ENCODE peak calls at places on chromosomes 3 and 15, in nine cellular contexts. P is GM12878, E is A549, K is gastrocnemius medialis, Q is body of pancreas, I is right lobe of liver, F is HepG2, L is HCT116, D is upper lobe of left lung. O is an unnamed sample.

GRCh38 chr15:64975390-64975789 is 14.3 kb downstream of the SPG21 start:
- ATAC-seq in P (no peak), E (no peak), K (no peak), Q (no peak), I (no peak), F (no peak), L (no peak), D (no peak), O (no peak)

GRCh38 chr15:81909229-81910087 is 136.4 kb downstream of the MEX3B start:
- ATAC-seq in P (no peak), E (no peak), K (no peak), Q (no peak), I (no peak), F (no peak), L (no peak), D (no peak), O (no peak)

GRCh38 chr15:32844118-32844711 is 126.4 kb downstream of the GREM1 start:
- ATAC-seq in P (peak), E (peak), K (no peak), Q (no peak), I (peak), F (no peak), L (peak), D (no peak), O (no peak)

GRCh38 chr3:31240894-31241293 is 291.8 kb upstream of the STT3B start:
- ATAC-seq in P (peak), E (no peak), K (no peak), Q (no peak), I (no peak), F (no peak), L (no peak), D (no peak), O (no peak)

GRCh38 chr15:29885183-29885582 is 62.9 kb upstream of the TJP1 start:
- ATAC-seq in P (no peak), E (no peak), K (no peak), Q (no peak), I (peak), F (no peak), L (no peak), D (no peak), O (no peak)

GRCh38 chr15:69583627-69584026 is 131.0 kb downstream of the RPLP1 start:
- ATAC-seq in P (no peak), E (no peak), K (no peak), Q (no peak), I (no peak), F (no peak), L (no peak), D (no peak), O (no peak)

GRCh38 chr3:177764377-177764912 is 567.2 kb upstream of the TBL1XR1 start:
- ATAC-seq in P (no peak), E (no peak), K (no peak), Q (no peak), I (no peak), F (no peak), L (no peak), D (no peak), O (no peak)

GRCh38 chr3:51530485-51530884 is 8.0 kb upstream of the RAD54L2 start:
- ATAC-seq in P (no peak), E (no peak), K (no peak), Q (no peak), I (no peak), F (no peak), L (no peak), D (no peak), O (no peak)

GRCh38 chr3:11300970-11301369 is 28.8 kb downstream of the ATG7 start:
- ATAC-seq in P (peak), E (no peak), K (no peak), Q (no peak), I (no peak), F (no peak), L (no peak), D (no peak), O (no peak)

GRCh38 chr3:37531071-37531720 is 330.5 kb upstream of the CTDSPL start:
- ATAC-seq in P (no peak), E (no peak), K (no peak), Q (no peak), I (peak), F (no peak), L (no peak), D (no peak), O (peak)

GRCh38 chr3:99645277-99646106 is 7.1 kb downstream of the COL8A1 start:
- ATAC-seq in P (peak), E (peak), K (peak), Q (no peak), I (no peak), F (peak), L (peak), D (no peak), O (peak)

GRCh38 chr3:114363554-114364202 is 69.8 kb downstream of the TIGIT start:
- ATAC-seq in P (no peak), E (peak), K (peak), Q (peak), I (no peak), F (peak), L (peak), D (no peak), O (no peak)

GRCh38 chr3:171880471-171880870 is 37.3 kb downstream of the TMEM212 start:
- ATAC-seq in P (no peak), E (no peak), K (no peak), Q (no peak), I (no peak), F (no peak), L (no peak), D (no peak), O (no peak)

GRCh38 chr15:80904941-80905532 is 84.6 kb downstream of the MESD start:
- ATAC-seq in P (no peak), E (no peak), K (peak), Q (no peak), I (peak), F (no peak), L (no peak), D (no peak), O (no peak)

GRCh38 chr3:36893137-36893557 is 51.7 kb downstream of the TRANK1 start:
- ATAC-seq in P (peak), E (peak), K (peak), Q (peak), I (peak), F (no peak), L (no peak), D (peak), O (peak)

GRCh38 chr15:38088971-38089370 is 154.5 kb downstream of the TMCO5A start:
- ATAC-seq in P (no peak), E (no peak), K (no peak), Q (no peak), I (no peak), F (no peak), L (no peak), D (no peak), O (no peak)

GRCh38 chr15:91871138-91871537 is 17.6 kb downstream of the SLCO3A1 start:
- ATAC-seq in P (peak), E (no peak), K (no peak), Q (no peak), I (no peak), F (no peak), L (no peak), D (no peak), O (no peak)

GRCh38 chr3:81726735-81727134 is 34.7 kb downstream of the GBE1 start:
- ATAC-seq in P (no peak), E (peak), K (no peak), Q (no peak), I (no peak), F (no peak), L (no peak), D (no peak), O (no peak)

GRCh38 chr3:20143519-20143918 is 42.5 kb downstream of the SGO1 start:
- ATAC-seq in P (no peak), E (no peak), K (no peak), Q (no peak), I (no peak), F (no peak), L (no peak), D (no peak), O (no peak)

GRCh38 chr15:52281085-52282035 is 14.2 kb downstream of the MYO5C start:
- ATAC-seq in P (no peak), E (no peak), K (no peak), Q (peak), I (peak), F (peak), L (no peak), D (no peak), O (no peak)

GRCh38 chr3:45929042-45929679 is 14.1 kb upstream of the CXCR6 start:
- ATAC-seq in P (peak), E (peak), K (peak), Q (no peak), I (peak), F (peak), L (peak), D (peak), O (no peak)

GRCh38 chr3:196166741-196167140 is 44.5 kb downstream of the ZDHHC19 start:
- ATAC-seq in P (no peak), E (no peak), K (no peak), Q (no peak), I (no peak), F (no peak), L (no peak), D (no peak), O (no peak)

DNA sequence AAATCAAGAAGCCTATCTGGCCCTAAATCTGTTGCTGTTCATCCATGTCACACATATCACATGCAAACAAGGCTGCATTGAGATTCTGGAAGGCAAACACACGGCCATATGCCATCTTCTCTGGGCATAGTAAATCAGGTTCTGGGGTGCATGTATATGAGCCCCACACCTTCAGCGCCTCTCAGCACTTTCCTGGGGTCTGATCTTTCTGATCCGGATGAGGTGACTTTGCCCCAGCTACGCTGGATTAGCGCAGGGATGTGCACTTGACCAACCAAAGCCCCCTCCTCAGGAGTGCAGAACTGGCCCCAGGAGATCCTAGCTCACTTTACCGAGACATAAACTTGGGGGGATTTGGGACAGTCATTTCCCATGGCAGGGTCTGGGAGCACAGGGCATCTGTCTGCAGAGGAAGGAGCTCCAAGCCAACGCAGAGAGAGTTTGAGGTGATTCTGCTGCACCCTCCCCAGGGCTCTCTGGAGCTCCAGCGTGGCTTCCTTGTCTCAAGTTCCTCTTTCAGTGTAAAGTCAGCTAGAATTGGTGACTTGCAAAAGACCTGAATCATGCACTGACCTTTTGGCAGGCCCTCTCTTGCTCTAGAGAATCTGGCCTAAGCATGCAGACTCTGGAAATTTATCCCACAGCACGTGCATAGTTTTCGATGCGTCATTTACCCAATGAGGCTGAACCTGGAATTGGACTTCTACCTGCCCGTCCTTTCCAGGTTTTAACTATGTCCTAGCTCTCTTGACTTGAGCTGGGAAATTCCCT is 63.5 kb upstream of the KLF13 start:
- ATAC-seq in P (peak), E (no peak), K (peak), Q (peak), I (peak), F (no peak), L (no peak), D (peak), O (peak)
- TF ChIP-seq POLR2A in P (peak), E (no peak), K (no peak), Q (no peak), I (peak), F (no peak), L (no peak), D (no peak), O (no peak)

DNA sequence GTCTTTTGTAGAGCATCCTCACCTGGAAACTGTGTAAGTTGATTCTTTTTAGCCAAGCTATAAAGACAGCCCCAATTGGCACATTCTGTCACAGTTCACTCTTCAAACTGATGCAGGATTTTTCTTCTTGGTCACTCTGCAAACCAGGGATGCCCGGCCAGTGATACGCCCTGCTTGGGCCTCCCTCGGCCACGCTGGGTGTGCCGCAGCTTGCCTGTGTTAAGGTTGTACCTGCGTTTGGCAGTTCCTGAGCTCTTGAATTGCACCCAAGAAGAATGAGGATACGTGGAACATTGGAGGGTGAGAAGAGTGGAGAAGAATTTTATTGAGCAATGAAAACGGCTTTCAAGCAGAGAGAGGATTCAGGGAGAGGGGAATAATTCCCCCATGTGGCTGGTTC is 49.9 kb downstream of the PSMD6 start:
- ATAC-seq in P (no peak), E (no peak), K (no peak), Q (peak), I (no peak), F (no peak), L (no peak), D (no peak), O (no peak)
- TF ChIP-seq CTCF in P (no peak), E (no peak), K (no peak), Q (no peak), I (no peak), F (no peak), L (no peak), D (no peak), O (no peak)

GRCh38 chr3:25573386-25574171 is 91.1 kb downstream of the TOP2B start:
- ATAC-seq in P (no peak), E (peak), K (no peak), Q (no peak), I (no peak), F (no peak), L (no peak), D (no peak), O (no peak)
- H3K27ac ChIP-seq in P (no peak), E (peak), K (peak), Q (no peak), I (no peak), F (no peak), L (no peak), D (peak), O (peak)

DNA sequence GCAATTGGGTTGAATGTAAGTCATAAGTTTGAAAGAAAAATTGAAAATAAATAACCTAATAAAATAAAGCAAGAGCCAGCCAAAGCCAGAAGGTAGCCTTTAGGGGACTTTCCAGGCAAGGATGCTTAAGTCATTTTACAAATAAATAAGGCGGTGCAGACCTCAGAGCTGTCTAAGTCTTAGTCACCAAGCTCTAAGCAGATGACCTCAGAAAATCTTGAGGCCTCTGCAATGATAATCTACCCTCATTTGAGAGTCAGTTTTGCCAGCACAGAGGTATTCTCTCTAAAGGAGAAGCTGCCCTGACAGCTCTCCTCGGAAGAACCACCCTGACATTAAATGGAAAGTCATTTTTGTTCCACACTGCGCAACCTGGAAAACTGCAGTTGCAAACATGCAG is 113.9 kb downstream of the OXNAD1 start:
- ATAC-seq in P (peak), E (no peak), K (no peak), Q (no peak), I (no peak), F (no peak), L (no peak), D (no peak), O (no peak)
- TF ChIP-seq POLR2A in P (peak), E (no peak), K (no peak), Q (no peak), I (no peak), F (no peak), L (no peak), D (no peak), O (no peak)

GRCh38 chr3:73419179-73419803 is 205.4 kb downstream of the PDZRN3 start:
- ATAC-seq in P (no peak), E (no peak), K (no peak), Q (no peak), I (no peak), F (no peak), L (no peak), D (no peak), O (peak)
- TF ChIP-seq CTCF in P (no peak), E (no peak), K (no peak), Q (no peak), I (no peak), F (no peak), L (no peak), D (no peak), O (peak)

GRCh38 chr15:59952960-59953359 is 51.2 kb upstream of the FOXB1 start:
- ATAC-seq in P (no peak), E (no peak), K (no peak), Q (no peak), I (no peak), F (no peak), L (no peak), D (no peak), O (no peak)
- H3K27ac ChIP-seq in P (no peak), E (no peak), K (no peak), Q (no peak), I (no peak), F (no peak), L (no peak), D (no peak), O (no peak)

GRCh38 chr3:119703900-119704531 is 1.2 kb downstream of the CFAP91 start:
- ATAC-seq in P (no peak), E (no peak), K (no peak), Q (no peak), I (peak), F (peak), L (no peak), D (no peak), O (no peak)

GRCh38 chr3:119700269-119700919 is 2.4 kb upstream of the CFAP91 start:
- ATAC-seq in P (peak), E (no peak), K (no peak), Q (no peak), I (peak), F (no peak), L (no peak), D (no peak), O (no peak)

GRCh38 chr3:119697394-119697793 is 5.4 kb upstream of the CFAP91 start:
- ATAC-seq in P (peak), E (no peak), K (no peak), Q (no peak), I (no peak), F (no peak), L (no peak), D (no peak), O (no peak)

GRCh38 chr3:119700920-119701734 is 1.7 kb upstream of the CFAP91 start:
- ATAC-seq in P (peak), E (no peak), K (no peak), Q (no peak), I (no peak), F (no peak), L (no peak), D (no peak), O (no peak)

DNA sequence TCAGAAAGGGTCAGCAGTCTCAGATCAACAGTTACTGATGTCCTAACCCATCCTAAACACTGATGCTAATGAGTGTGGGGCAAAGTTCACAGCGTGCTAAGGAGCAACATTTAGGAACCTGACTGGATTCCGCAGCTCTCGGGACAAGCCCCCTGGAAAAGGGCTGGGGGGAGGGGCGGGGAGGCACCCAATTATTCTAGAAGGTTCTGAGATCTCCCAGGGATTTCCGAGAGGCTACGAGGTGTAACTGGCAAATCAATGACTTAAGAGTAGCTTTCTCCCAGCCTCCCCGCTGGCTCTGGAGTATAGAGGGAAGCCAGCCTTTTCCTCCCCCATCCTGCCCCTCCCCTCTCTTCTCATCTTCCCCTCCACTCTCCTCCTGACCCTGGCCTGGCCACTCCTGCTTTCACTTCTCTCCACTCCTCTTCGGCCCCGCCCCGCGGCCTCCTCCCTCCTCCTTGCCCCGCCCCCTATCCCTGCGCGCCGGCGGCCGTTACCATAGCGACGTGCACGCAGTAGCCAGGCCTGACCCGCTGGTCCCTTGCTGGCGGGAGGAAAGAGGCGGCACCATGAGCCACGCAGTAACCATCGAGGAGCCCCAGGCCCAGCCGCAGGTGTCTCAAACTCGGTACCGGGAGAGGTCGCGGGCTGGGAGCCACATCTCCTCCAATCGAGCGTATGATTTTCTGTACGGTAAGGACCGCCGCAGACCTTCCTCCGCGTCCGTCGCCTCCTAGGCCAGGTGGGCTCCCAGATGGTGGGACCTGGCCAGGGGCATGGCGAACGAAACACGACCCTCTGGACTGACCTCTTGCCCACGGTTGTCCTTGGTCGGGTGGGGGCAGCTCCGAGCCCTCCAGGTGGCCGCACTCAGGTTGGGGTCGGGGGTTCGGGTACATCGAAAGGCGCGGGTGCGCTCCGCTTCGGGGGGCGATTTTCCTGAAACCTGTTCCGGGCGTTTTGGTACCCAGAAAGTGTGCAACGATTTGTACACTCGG is at the start of gene CFAP91:
- ATAC-seq in P (peak), E (peak), K (peak), Q (peak), I (peak), F (no peak), L (peak), D (peak), O (peak)
- TF ChIP-seq POLR2A in P (no peak), E (no peak), K (no peak), Q (peak), I (peak), F (no peak), L (no peak), D (no peak), O (no peak)

GRCh38 chr3:43814461-43814860 is 123.7 kb downstream of the ABHD5 start:
- ATAC-seq in P (no peak), E (no peak), K (no peak), Q (no peak), I (no peak), F (no peak), L (no peak), D (no peak), O (no peak)
- TF ChIP-seq CTCF in P (no peak), E (no peak), K (no peak), Q (no peak), I (no peak), F (no peak), L (no peak), D (no peak), O (no peak)

GRCh38 chr15:48566669-48567068 is 78.8 kb downstream of the FBN1 start:
- ATAC-seq in P (no peak), E (no peak), K (no peak), Q (no peak), I (no peak), F (no peak), L (no peak), D (no peak), O (no peak)

GRCh38 chr15:48570838-48571237 is 74.7 kb downstream of the FBN1 start:
- ATAC-seq in P (no peak), E (no peak), K (no peak), Q (no peak), I (no peak), F (peak), L (no peak), D (no peak), O (no peak)

GRCh38 chr15:48572823-48573222 is 72.7 kb downstream of the FBN1 start:
- ATAC-seq in P (no peak), E (no peak), K (no peak), Q (no peak), I (no peak), F (no peak), L (no peak), D (no peak), O (no peak)

GRCh38 chr15:48571510-48571909 is 74.0 kb downstream of the FBN1 start:
- ATAC-seq in P (peak), E (no peak), K (no peak), Q (no peak), I (no peak), F (no peak), L (no peak), D (no peak), O (no peak)

GRCh38 chr15:48569591-48570302 is 75.8 kb downstream of the FBN1 start:
- ATAC-seq in P (peak), E (no peak), K (no peak), Q (no peak), I (no peak), F (no peak), L (no peak), D (no peak), O (no peak)
- H3K27ac ChIP-seq in P (no peak), E (no peak), K (no peak), Q (no peak), I (no peak), F (no peak), L (no peak), D (no peak), O (no peak)

O was measured in gastroesophageal sphincter.